ENCODE peak calls at places on chromosomes 13 and 19, in four cellular contexts. E is GM12878, W is mammary epithelial cell, O is BE2C. S is an unnamed sample.

GRCh38 chr19:48945817-48946216 is 8.9 kb upstream of the BAX start:
- DNase-seq in W (no peak), O (no peak), E (no peak), S (no peak)

GRCh38 chr19:40192758-40193586 is 1.7 kb downstream of the MAP3K10 start:
- DNase-seq in O (no peak), E (no peak), W (no peak), S (peak; percentile 48)

GRCh38 chr13:110116072-110116487 is 190.9 kb downstream of the COL4A1 start:
- DNase-seq in E (no peak), O (peak; percentile 70), W (no peak), S (peak; percentile 94)

GRCh38 chr19:48510421-48511268 is 990 bp downstream of the LMTK3 start:
- DNase-seq in W (no peak), E (no peak), O (peak; percentile 78), S (peak; percentile 85)

GRCh38 chr13:27808866-27809546 is 16.7 kb downstream of the GSX1 start:
- DNase-seq in W (peak; percentile 94), E (no peak), O (no peak), S (no peak)

GRCh38 chr13:110396913-110397379 is 89.9 kb downstream of the COL4A2 start:
- DNase-seq in W (peak; percentile 97), O (no peak), E (no peak), S (no peak)

GRCh38 chr19:2981898-2982297 is 4.5 kb downstream of the TLE6 start:
- DNase-seq in O (no peak), E (no peak), W (no peak), S (peak; percentile 26)

GRCh38 chr13:39684531-39685137 is 29.2 kb downstream of the COG6 start:
- DNase-seq in W (peak; percentile 16), E (no peak), O (no peak), S (peak; percentile 2)

GRCh38 chr19:33260628-33261418 is 35.2 kb upstream of the SLC7A10 start:
- DNase-seq in O (no peak), E (no peak), W (no peak), S (no peak)

GRCh38 chr19:42191855-42192254 is 25.6 kb downstream of the DEDD2 start:
- DNase-seq in E (no peak), O (no peak), W (peak; percentile 91), S (no peak)

GRCh38 chr13:110109910-110110309 is 197.0 kb downstream of the COL4A1 start:
- DNase-seq in W (peak; percentile 81), E (no peak), O (no peak), S (peak; percentile 80)

GRCh38 chr13:24271231-24271610 is 38.2 kb upstream of the C1QTNF9 start:
- DNase-seq in E (no peak), W (no peak), O (no peak), S (no peak)

GRCh38 chr19:42092350-42092749 is 16.4 kb downstream of the ZNF574 start:
- DNase-seq in W (peak; percentile 41), O (peak; percentile 64), E (no peak), S (peak; percentile 88)

GRCh38 chr19:32928806-32929205 is 43.0 kb downstream of the CEP89 start:
- DNase-seq in W (no peak), O (no peak), E (no peak), S (no peak)

GRCh38 chr19:1747285-1748114 is 5.8 kb upstream of the ONECUT3 start:
- DNase-seq in O (no peak), E (no peak), W (peak; percentile 99), S (peak; percentile 89)

GRCh38 chr19:3142292-3142670 is 6.4 kb downstream of the GNA15 start:
- DNase-seq in E (no peak), W (peak; percentile 87), O (no peak), S (no peak)

GRCh38 chr19:51751655-51752054 is at the start of gene FPR1:
- DNase-seq in W (peak; percentile 95), E (no peak), O (no peak), S (no peak)

GRCh38 chr19:5131031-5131865 is 162.3 kb downstream of the KDM4B start:
- DNase-seq in O (no peak), W (no peak), E (peak; percentile 48), S (peak; percentile 92)

GRCh38 chr13:109628251-109628699 is 158.1 kb downstream of the IRS2 start:
- DNase-seq in W (peak; percentile 74), O (no peak), E (no peak), S (no peak)

GRCh38 chr13:24264976-24265375 is 44.4 kb upstream of the C1QTNF9 start:
- DNase-seq in W (peak; percentile 2), E (no peak), O (no peak), S (no peak)

GRCh38 chr13:36801035-36801434 is 18.0 kb upstream of the RFXAP start:
- DNase-seq in W (peak; percentile 29), E (no peak), O (no peak), S (no peak)

GRCh38 chr13:41364043-41364442 is 53.0 kb downstream of the NAA16 start:
- DNase-seq in W (no peak), E (no peak), O (no peak), S (no peak)

GRCh38 chr13:66341978-66342377 is 888.2 kb downstream of the PCDH9 start:
- DNase-seq in E (no peak), O (no peak), W (no peak), S (no peak)

GRCh38 chr13:76982051-76982450 is 9.8 kb upstream of the CLN5 start:
- DNase-seq in O (no peak), E (no peak), W (no peak), S (no peak)

GRCh38 chr19:34254552-34255432 is at the start of gene GARRE1:
- DNase-seq in W (no peak), E (no peak), O (peak; percentile 89), S (peak; percentile 86)

GRCh38 chr13:113441661-113442060 is 11.6 kb downstream of the ADPRHL1 start:
- DNase-seq in W (no peak), E (no peak), O (no peak), S (no peak)
- H3K4me3 ChIP-seq in W (no peak overlapping the region), E (no peak overlapping the region), O (no peak overlapping the region), S (no peak overlapping the region)

DNA sequence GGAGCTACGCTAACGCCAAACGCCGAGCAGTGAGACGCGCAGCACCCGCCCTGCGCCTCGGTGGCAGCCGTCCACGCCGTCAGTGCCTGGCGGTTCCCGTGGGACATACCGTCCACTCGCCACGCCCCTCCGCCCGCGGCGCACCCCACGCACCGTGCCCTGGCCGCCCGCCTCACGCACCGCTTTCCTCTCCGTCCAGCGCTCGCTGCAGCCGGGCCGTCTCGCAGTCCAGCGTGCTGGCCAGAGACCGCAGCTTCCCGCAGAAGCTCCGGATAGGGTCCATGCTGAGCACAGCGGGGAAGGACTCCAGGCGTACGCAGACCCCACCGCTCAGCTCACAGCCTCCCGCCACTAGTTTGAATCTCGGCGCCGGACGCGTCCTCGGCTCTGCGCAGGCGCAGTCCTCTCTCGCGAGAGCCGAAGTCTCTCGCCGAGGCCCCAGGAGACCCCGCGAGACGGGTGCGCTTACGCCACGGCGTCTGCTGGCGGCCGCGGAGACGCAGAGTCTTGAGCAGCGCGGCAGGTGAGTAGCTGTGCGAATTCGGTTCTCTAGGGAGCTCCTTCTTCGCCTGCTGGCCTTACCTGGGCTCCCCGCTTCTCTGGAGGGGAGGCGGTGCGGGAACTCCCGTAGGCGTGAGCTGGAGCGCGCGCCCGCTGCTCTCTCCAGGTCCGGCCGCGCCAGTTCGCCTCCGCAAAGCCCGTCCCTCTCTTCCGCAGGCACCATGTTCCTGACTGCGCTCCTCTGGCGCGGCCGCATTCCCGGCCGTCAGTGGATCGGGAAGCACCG is at the start of the genes MRPL57 and SKA3:
- DNase-seq in W (peak; percentile 94), E (peak; percentile 79), O (peak; percentile 95), S (peak; percentile 97)
- H3K36me3 ChIP-seq in W (no peaks in the 10 kb centered on the region), E (no peaks in the 10 kb centered on the region), O (peaks cover 6% of the 10 kb centered on the region), S (peaks cover 3% of the 10 kb centered on the region)

GRCh38 chr13:111862836-111863815 is 203.8 kb upstream of the SOX1 start:
- DNase-seq in W (no peak), O (no peak), E (no peak), S (no peak)
- H3K27me3 ChIP-seq in W (no peaks in the 10 kb centered on the region), O (peaks cover 37% of the 10 kb centered on the region), E (no peaks in the 10 kb centered on the region), S (no peaks in the 10 kb centered on the region)

GRCh38 chr19:10421981-10422461 is 1.7 kb downstream of the PDE4A start:
- DNase-seq in E (no peak), O (no peak), W (no peak), S (peak; percentile 25)
- H3K4me3 ChIP-seq in E (no peak overlapping the region), O (peak overlapping the region; percentile 99), W (no peak overlapping the region), S (no peak overlapping the region)

GRCh38 chr19:38706792-38707511 is 37.3 kb downstream of the CAPN12 start:
- DNase-seq in O (no peak), E (no peak), W (no peak), S (peak; percentile 79)
- H3K36me3 ChIP-seq in O (peaks cover 58% of the 10 kb centered on the region), E (peaks cover 32% of the 10 kb centered on the region), W (peaks cover 46% of the 10 kb centered on the region), S (peaks cover 87% of the 10 kb centered on the region)

GRCh38 chr13:112441779-112442310 is 65.7 kb downstream of the SPACA7 start:
- DNase-seq in O (no peak), E (no peak), W (no peak), S (peak; percentile 26)

GRCh38 chr13:112438515-112438914 is 62.4 kb downstream of the SPACA7 start:
- DNase-seq in O (no peak), E (no peak), W (no peak), S (no peak)

GRCh38 chr13:112443191-112444000 is 67.2 kb downstream of the SPACA7 start:
- DNase-seq in W (no peak), E (no peak), O (no peak), S (peak; percentile 88)

GRCh38 chr13:112442483-112443090 is 66.4 kb downstream of the SPACA7 start:
- DNase-seq in W (peak; percentile 4), O (no peak), E (no peak), S (peak; percentile 73)

DNA sequence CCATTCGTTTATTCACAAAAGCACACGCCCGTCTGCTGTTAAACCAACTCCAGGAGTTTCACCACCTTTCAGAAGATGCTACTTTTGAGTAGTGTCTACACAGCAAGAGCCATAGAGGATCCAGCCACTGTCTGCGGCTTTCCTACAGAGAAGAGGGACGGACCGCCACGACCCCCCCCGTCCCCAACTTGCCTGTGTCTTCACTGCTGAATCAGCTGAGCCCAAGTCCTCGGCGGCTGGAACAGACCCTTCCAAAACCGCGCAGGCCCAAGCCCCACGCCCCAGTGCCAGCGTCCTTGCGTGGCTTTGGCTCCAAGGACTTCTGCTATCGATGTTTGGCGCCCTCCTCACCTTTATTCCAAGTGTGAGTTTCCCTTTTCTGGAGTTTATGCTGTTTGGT is 65.1 kb downstream of the SPACA7 start:
- DNase-seq in W (no peak), E (no peak), O (no peak), S (peak; percentile 16)
- H3K27me3 ChIP-seq in W (peaks cover 2% of the 10 kb centered on the region), E (no peaks in the 10 kb centered on the region), O (peaks cover 74% of the 10 kb centered on the region), S (no peaks in the 10 kb centered on the region)

GRCh38 chr13:99464441-99464949 is 36.8 kb upstream of the TM9SF2 start:
- DNase-seq in E (no peak), O (no peak), W (no peak), S (no peak)
- H3K4me3 ChIP-seq in E (no peak overlapping the region), O (no peak overlapping the region), W (no peak overlapping the region), S (no peak overlapping the region)

DNA sequence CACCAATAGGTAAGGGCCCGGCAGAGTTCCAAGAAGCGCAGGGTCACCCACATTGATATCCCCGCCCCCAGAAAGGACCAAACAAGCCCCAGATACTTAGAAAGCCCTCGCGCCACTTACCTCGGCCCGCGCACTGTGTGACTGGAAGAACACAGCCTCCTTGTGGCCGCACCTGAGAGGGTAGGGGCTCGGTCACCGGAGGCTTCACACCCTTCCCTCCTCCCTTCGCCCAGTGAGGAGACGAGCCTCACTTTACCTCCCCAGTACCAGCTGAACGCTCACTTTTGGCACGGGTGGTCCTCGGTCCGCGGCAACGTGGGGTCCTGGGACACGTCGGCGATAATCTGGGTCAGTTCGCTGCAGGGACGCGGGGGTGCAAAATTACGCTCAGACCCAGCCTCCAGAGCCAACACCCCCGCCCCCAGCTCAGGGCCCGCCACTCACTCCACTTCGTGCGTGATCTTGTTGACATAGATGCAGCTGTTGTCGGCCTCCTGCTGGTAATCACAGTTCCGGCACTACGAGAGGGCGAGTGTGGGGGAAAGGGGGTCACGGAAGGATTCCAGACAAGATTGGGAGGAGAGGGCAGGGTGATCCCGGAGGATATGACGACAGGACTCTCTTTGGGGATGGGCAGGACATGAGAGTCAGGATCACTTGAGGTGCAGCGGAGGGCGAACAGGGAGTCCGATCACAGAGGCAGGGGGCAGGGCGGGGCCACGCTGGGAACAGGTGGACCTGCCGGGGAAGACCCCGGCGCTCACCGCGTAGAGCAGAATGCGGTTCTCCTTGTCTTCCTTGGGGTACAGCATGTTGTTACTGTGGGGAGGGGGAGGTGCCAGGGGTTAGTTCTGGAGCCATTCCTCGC is 546 bp downstream of the POLR2I start:
- DNase-seq in E (no peak), W (peak; percentile 42), O (no peak), S (peak; percentile 83)
- H3K36me3 ChIP-seq in E (peaks cover 4% of the 10 kb centered on the region), W (no peaks in the 10 kb centered on the region), O (peaks cover 20% of the 10 kb centered on the region), S (peaks cover 8% of the 10 kb centered on the region)